ENCODE peak calls at places on chromosome 6, in eight cellular contexts. P is substantia nigra; G is aorta; V is CD4-positive, CD25-positive, alpha-beta regulatory T cell; R is activated naive CD4-positive, alpha-beta T cell; L is stimulated activated CD4-positive, alpha-beta T cell treated with anti-CD3 and anti-CD28 coated beads, Interleukin-15, amount 100 ng/mL, for 1 hour; S is HCEC 1CT; H is fibroblast of pulmonary artery. E is an unnamed sample.

GRCh38 chr6:37279366-37280134 is 21.6 kb upstream of the TMEM217 start:
- DNase-seq in V (no peak), H (peak), L (no peak), G (no peak), P (no peak), S (peak), R (no peak), E (no peak)

GRCh38 chr6:100617633-100618348 is 153.1 kb upstream of the SIM1 start:
- DNase-seq in L (no peak), H (peak), R (no peak), P (no peak), S (peak), V (no peak), G (no peak), E (no peak)

GRCh38 chr6:5968817-5969726 is 37.7 kb downstream of the NRN1 start:
- DNase-seq in S (no peak), H (no peak), V (no peak), P (no peak), R (no peak), G (peak), L (no peak), E (no peak)

GRCh38 chr6:36925809-36926208 is 28.7 kb upstream of the PI16 start:
- DNase-seq in S (no peak), H (no peak), V (no peak), L (no peak), P (no peak), R (no peak), G (no peak), E (no peak)

GRCh38 chr6:41602864-41603608 is 35.2 kb upstream of the MDFI start:
- DNase-seq in S (peak), L (peak), R (peak), H (peak), G (peak), V (peak), P (peak), E (peak)

GRCh38 chr6:161921602-161922400 is 647.9 kb upstream of the AGPAT4 start:
- DNase-seq in P (no peak), H (no peak), R (no peak), S (no peak), V (no peak), L (no peak), G (no peak), E (no peak)

GRCh38 chr6:158290659-158291058 is 21.6 kb upstream of the TULP4 start:
- DNase-seq in S (no peak), V (peak), G (no peak), R (no peak), L (peak), H (no peak), P (no peak), E (peak)

GRCh38 chr6:121867095-121867494 is 431.6 kb downstream of the GJA1 start:
- DNase-seq in P (no peak), S (no peak), L (no peak), H (no peak), R (no peak), G (no peak), V (no peak), E (no peak)

GRCh38 chr6:25035451-25036435 is 100.0 kb upstream of the RIPOR2 start:
- DNase-seq in L (no peak), G (no peak), P (no peak), V (no peak), R (no peak), H (no peak), S (no peak), E (no peak)

GRCh38 chr6:122548820-122549219 is 61.4 kb upstream of the PKIB start:
- DNase-seq in L (no peak), H (no peak), G (no peak), R (no peak), V (no peak), P (no peak), S (no peak), E (no peak)

GRCh38 chr6:79719248-79719975 is 88.3 kb downstream of the SH3BGRL2 start:
- DNase-seq in S (no peak), R (no peak), H (peak), P (no peak), V (no peak), L (no peak), G (no peak), E (no peak)

GRCh38 chr6:157551041-157551832 is 170.2 kb downstream of the ZDHHC14 start:
- DNase-seq in G (no peak), V (no peak), L (no peak), R (no peak), S (no peak), H (no peak), P (no peak), E (no peak)

GRCh38 chr6:11412011-11412424 is 125.5 kb upstream of the TMEM170B start:
- DNase-seq in P (no peak), G (no peak), H (peak), L (no peak), V (no peak), S (peak), R (no peak), E (no peak)